ENCODE peak calls at places on chromosomes 7 and 10, in four cellular contexts. Y is mesendoderm, A is mesenchymal stem cell, H is IMR-90. E is an unnamed sample.

GRCh38 chr10:5555881-5556280 is 31.1 kb downstream of the CALML3 start:
- DNase-seq in Y (no peak), H (no peak), A (no peak), E (no peak)

GRCh38 chr10:53209941-53210611 is 437.5 kb upstream of the MBL2 start:
- DNase-seq in A (peak; percentile 29), Y (peak; percentile 85), H (peak; percentile 4), E (no peak)

GRCh38 chr7:136677456-136678365 is 190.7 kb upstream of the CHRM2 start:
- DNase-seq in H (peak; percentile 63), Y (peak; percentile 35), A (peak; percentile 69), E (no peak)

GRCh38 chr7:138228764-138229163 is 152.5 kb downstream of the AKR1D1 start:
- DNase-seq in A (no peak), H (no peak), Y (no peak), E (no peak)

GRCh38 chr7:6250364-6250833 is 22.0 kb downstream of the CYTH3 start:
- DNase-seq in A (no peak), H (no peak), Y (no peak), E (no peak)

GRCh38 chr7:48042216-48042615 is 6.9 kb downstream of the C7orf57 start:
- DNase-seq in Y (no peak), A (peak; percentile 6), H (peak; percentile 7), E (no peak)

GRCh38 chr10:69839696-69840345 is 38.1 kb downstream of the COL13A1 start:
- DNase-seq in A (peak; percentile 79), Y (peak; percentile 60), H (peak; percentile 73), E (no peak)

GRCh38 chr10:121668336-121669009 is 70.2 kb upstream of the FGFR2 start:
- DNase-seq in A (no peak), H (no peak), Y (peak; percentile 93), E (no peak)

GRCh38 chr7:132254455-132254854 is 321.8 kb downstream of the PLXNA4 start:
- DNase-seq in H (no peak), A (no peak), Y (no peak), E (no peak)

GRCh38 chr7:100396421-100396982 is 23.2 kb downstream of the PILRA start:
- DNase-seq in A (no peak), H (no peak), Y (no peak), E (no peak)

GRCh38 chr10:70843776-70844489 is 28.2 kb downstream of the SGPL1 start:
- DNase-seq in Y (no peak), H (no peak), A (no peak), E (no peak)

GRCh38 chr10:60521974-60522405 is 132.3 kb upstream of the ANK3 start:
- DNase-seq in Y (peak; percentile 71), A (no peak), H (peak; percentile 4), E (no peak)

GRCh38 chr7:83696101-83696500 is 47.2 kb upstream of the SEMA3E start:
- DNase-seq in H (no peak), Y (no peak), A (no peak), E (no peak)

GRCh38 chr10:118944959-118945622 is 84.4 kb upstream of the NANOS1 start:
- DNase-seq in A (no peak), Y (peak; percentile 43), H (no peak), E (no peak)

GRCh38 chr10:88467835-88468485 is 115.2 kb downstream of the RNLS start:
- DNase-seq in A (no peak), H (peak; percentile 12), Y (no peak), E (no peak)

GRCh38 chr7:155953781-155954549 is 141.7 kb upstream of the SHH start:
- DNase-seq in H (no peak), A (no peak), Y (peak; percentile 18), E (no peak)

GRCh38 chr10:107442035-107442505 is 277.6 kb upstream of the SORCS1 start:
- DNase-seq in A (peak; percentile 68), H (peak; percentile 41), Y (no peak), E (no peak)

GRCh38 chr7:155255071-155255470 is 42.6 kb upstream of the INSIG1 start:
- DNase-seq in A (no peak), H (no peak), Y (no peak), E (no peak)

GRCh38 chr7:2892571-2892970 is 48.5 kb upstream of the GNA12 start:
- DNase-seq in H (no peak), A (no peak), Y (no peak), E (no peak)

GRCh38 chr7:149719050-149719899 is 54.1 kb downstream of the ZNF467 start:
- DNase-seq in Y (peak; percentile 67), A (peak; percentile 76), H (peak; percentile 76), E (no peak)

GRCh38 chr10:110448682-110449418 is 48.9 kb upstream of the DUSP5 start:
- DNase-seq in Y (no peak), A (no peak), H (no peak), E (no peak)

GRCh38 chr7:26709210-26709990 is 155.0 kb downstream of the SKAP2 start:
- DNase-seq in A (no peak), Y (no peak), H (no peak), E (no peak)

GRCh38 chr7:39896840-39897239 is 53.2 kb upstream of the CDK13 start:
- DNase-seq in A (no peak), Y (no peak), H (no peak), E (no peak)

GRCh38 chr7:75054744-75055527 is 18.7 kb downstream of the RCC1L start:
- DNase-seq in A (peak; percentile 92), H (peak; percentile 95), Y (no peak), E (no peak)

GRCh38 chr7:122305475-122306319 is 1.1 kb upstream of the FEZF1 start:
- DNase-seq in H (no peak), A (no peak), Y (peak; percentile 70), E (no peak)

GRCh38 chr7:135190703-135191102 is 20.2 kb upstream of the CYREN start:
- DNase-seq in H (no peak), A (no peak), Y (no peak), E (no peak)

GRCh38 chr7:107969856-107970255 is 33.1 kb downstream of the LAMB1 start:
- DNase-seq in Y (no peak), A (no peak), H (no peak), E (no peak)

GRCh38 chr10:117074621-117075020 is 63.4 kb downstream of the VAX1 start:
- DNase-seq in H (no peak), Y (peak; percentile 69), A (no peak), E (no peak)

GRCh38 chr7:11751807-11752389 is 80.1 kb downstream of the THSD7A start:
- DNase-seq in A (peak; percentile 37), Y (peak; percentile 7), H (no peak), E (no peak)

GRCh38 chr10:71250405-71250804 is 38.0 kb downstream of the UNC5B start:
- DNase-seq in A (no peak), Y (no peak), H (no peak), E (no peak)

GRCh38 chr10:29355436-29355991 is 66.6 kb downstream of the LYZL1 start:
- DNase-seq in A (no peak), H (no peak), Y (no peak), E (no peak)

GRCh38 chr7:28587211-28587610 is 174.9 kb downstream of the CREB5 start:
- DNase-seq in Y (no peak), H (peak; percentile 31), A (no peak), E (no peak)

GRCh38 chr10:59622320-59622901 is 87.2 kb downstream of the SLC16A9 start:
- DNase-seq in A (peak; percentile 70), H (peak; percentile 61), Y (peak; percentile 75), E (peak; percentile 39)

GRCh38 chr7:611281-611810 is 91.7 kb upstream of the PDGFA start:
- DNase-seq in Y (no peak), A (no peak), H (no peak), E (no peak)

GRCh38 chr7:610141-610530 is 90.5 kb upstream of the PDGFA start:
- DNase-seq in H (no peak), Y (no peak), A (no peak), E (no peak)

GRCh38 chr7:608954-609711 is 89.5 kb upstream of the PDGFA start:
- DNase-seq in Y (no peak), H (no peak), A (no peak), E (no peak)

GRCh38 chr7:608361-608760 is 88.7 kb upstream of the PDGFA start:
- DNase-seq in A (no peak), H (no peak), Y (no peak), E (no peak)

GRCh38 chr7:610531-611280 is 91.1 kb upstream of the PDGFA start:
- DNase-seq in Y (no peak), A (peak; percentile 49), H (peak; percentile 12), E (no peak)
- H3K23ac ChIP-seq in Y (no peak overlapping the region), A (no peak overlapping the region), H (no peak overlapping the region), E (peak overlapping the region; percentile 38)

GRCh38 chr7:44569958-44570357 is 3.8 kb downstream of the DDX56 start:
- DNase-seq in A (no peak), H (no peak), Y (no peak), E (no peak)
- H3K36me3 ChIP-seq in A (peaks cover 80% of the 10 kb centered on the region), H (peaks cover 69% of the 10 kb centered on the region), Y (peaks cover 40% of the 10 kb centered on the region), E (peaks cover 83% of the 10 kb centered on the region)

DNA sequence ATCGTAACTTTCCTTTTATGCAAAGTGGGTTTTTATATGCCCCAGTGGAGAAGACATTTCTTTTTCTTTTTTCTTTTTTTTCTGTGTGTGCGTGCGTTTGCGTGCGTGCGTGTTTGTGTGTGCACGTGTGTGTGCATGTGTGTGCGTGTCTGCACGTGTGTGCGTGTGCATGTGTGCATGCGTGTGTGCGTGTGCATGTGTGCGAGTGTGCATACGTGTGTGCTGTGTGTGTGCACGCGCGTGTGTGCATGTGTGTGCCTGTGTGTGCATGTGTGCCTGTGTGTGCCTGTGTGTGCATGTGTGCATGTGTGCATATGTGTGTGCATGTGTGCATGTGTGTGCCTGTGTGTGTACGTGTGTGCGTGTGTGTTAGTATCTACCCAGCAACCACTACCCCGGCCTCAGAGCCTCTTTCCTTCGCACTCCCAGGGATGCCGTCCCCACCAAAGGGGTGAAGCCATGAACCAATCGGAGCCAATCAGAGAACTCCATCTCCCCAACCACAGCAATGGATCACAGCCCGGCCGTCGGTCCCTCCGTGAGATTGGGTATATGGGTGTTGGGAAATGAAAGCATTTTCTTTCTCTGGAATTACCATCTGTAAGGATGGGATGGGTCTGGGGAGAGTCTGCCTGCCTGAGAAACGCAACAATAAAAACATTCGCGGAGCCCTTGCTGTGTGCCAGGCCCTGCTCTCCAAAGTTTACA is 92.3 kb downstream of the ELFN1 start:
- DNase-seq in H (no peak), A (no peak), Y (no peak), E (no peak)
- H3K23ac ChIP-seq in H (no peak overlapping the region), A (no peak overlapping the region), Y (no peak overlapping the region), E (peak overlapping the region; percentile 89)

DNA sequence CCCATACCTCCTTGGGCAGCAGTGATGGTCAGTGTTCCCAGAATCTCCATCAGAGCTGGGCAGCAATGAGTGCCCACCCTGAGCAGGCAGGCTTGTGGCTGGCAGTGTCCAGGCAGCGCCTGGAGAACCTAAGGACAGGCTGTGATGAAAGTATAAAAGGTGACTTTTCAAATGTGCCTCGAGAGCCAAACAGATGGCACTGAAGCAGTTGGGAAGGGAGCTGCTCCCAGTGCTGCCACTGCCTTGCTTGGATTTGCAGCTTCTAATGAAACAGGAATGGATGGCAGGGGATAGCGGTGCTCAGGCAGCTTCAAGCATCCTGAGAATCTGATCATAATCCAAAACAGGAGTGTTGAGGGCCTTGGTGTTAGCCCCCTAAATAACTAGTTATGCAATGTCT is 179.8 kb upstream of the AOAH start:
- DNase-seq in H (no peak), Y (no peak), A (no peak), E (no peak)
- H3K36me3 ChIP-seq in H (no peaks in the 10 kb centered on the region), Y (no peaks in the 10 kb centered on the region), A (no peaks in the 10 kb centered on the region), E (no peaks in the 10 kb centered on the region)

DNA sequence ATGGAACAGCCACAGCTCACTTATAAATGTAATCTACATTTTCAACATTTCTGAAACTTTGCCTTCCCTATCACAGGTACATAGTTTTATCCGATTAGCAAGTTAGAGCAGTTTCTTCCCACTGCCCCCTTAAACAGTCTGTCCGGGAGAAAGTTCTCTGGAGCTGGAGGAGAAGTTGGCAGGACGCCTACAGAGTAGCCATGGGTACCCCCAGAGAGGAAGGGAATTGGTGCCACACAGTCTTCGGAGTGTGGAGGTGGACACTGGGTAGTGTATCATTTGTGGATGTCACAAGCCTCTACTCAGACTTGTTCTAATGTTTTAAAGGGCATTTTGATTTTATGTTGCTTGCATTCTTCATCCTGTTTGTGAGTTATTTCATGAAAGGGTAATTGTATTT is 39.0 kb downstream of the TAF3 start:
- DNase-seq in H (no peak), Y (no peak), A (no peak), E (no peak)
- H3K23ac ChIP-seq in H (peak overlapping the region; percentile 45), Y (no peak overlapping the region), A (no peak overlapping the region), E (no peak overlapping the region)